ENCODE peak calls at places on chromosomes 1 and 21, in nine cellular contexts. One of them, this sample, is unnamed.

GRCh38 chr1:33612877-33613487 is 140.5 kb downstream of the ZSCAN20 start:
- DNase-seq in ovary: peak; percentile 59
- DNase-seq in activated T-cell treated with anti-CD3 and anti-CD28 coated beads, Interleukin-2, amount 50 U/mL, for 24 hours: peak; percentile 45
- DNase-seq in fibroblast of the conjunctiva: peak; percentile 47
- DNase-seq in DND-41: peak; percentile 56
- DNase-seq in iPS-NIHi11: peak; percentile 85
- DNase-seq in H9: peak; percentile 76
- DNase-seq in activated CD8-positive, alpha-beta T cell treated with anti-CD3 and anti-CD28 coated beads for 36 hours: peak; percentile 62
- DNase-seq in ACHN: peak; percentile 58
- DNase-seq in this sample: no peak

GRCh38 chr1:243917863-243918565 is 68.0 kb upstream of the AKT3 start:
- DNase-seq in ovary: peak; percentile 30
- DNase-seq in activated T-cell treated with anti-CD3 and anti-CD28 coated beads, Interleukin-2, amount 50 U/mL, for 24 hours: no peak
- DNase-seq in fibroblast of the conjunctiva: no peak
- DNase-seq in DND-41: no peak
- DNase-seq in iPS-NIHi11: no peak
- DNase-seq in H9: no peak
- DNase-seq in activated CD8-positive, alpha-beta T cell treated with anti-CD3 and anti-CD28 coated beads for 36 hours: no peak
- DNase-seq in ACHN: peak; percentile 64
- DNase-seq in this sample: peak; percentile 9

GRCh38 chr1:203170625-203171330 is 4.8 kb downstream of the MYBPH start:
- DNase-seq in ovary: no peak
- DNase-seq in activated T-cell treated with anti-CD3 and anti-CD28 coated beads, Interleukin-2, amount 50 U/mL, for 24 hours: no peak
- DNase-seq in fibroblast of the conjunctiva: no peak
- DNase-seq in DND-41: no peak
- DNase-seq in iPS-NIHi11: no peak
- DNase-seq in H9: no peak
- DNase-seq in activated CD8-positive, alpha-beta T cell treated with anti-CD3 and anti-CD28 coated beads for 36 hours: no peak
- DNase-seq in ACHN: peak; percentile 15
- DNase-seq in this sample: no peak

GRCh38 chr1:60848583-60849188 is 233.7 kb upstream of the NFIA start:
- DNase-seq in ovary: no peak
- DNase-seq in activated T-cell treated with anti-CD3 and anti-CD28 coated beads, Interleukin-2, amount 50 U/mL, for 24 hours: no peak
- DNase-seq in fibroblast of the conjunctiva: peak; percentile 63
- DNase-seq in DND-41: no peak
- DNase-seq in iPS-NIHi11: peak; percentile 37
- DNase-seq in H9: no peak
- DNase-seq in activated CD8-positive, alpha-beta T cell treated with anti-CD3 and anti-CD28 coated beads for 36 hours: no peak
- DNase-seq in ACHN: peak; percentile 37
- DNase-seq in this sample: peak; percentile 1

GRCh38 chr21:41168391-41169257 is 664 bp downstream of the BACE2 start:
- DNase-seq in ovary: peak; percentile 64
- DNase-seq in activated T-cell treated with anti-CD3 and anti-CD28 coated beads, Interleukin-2, amount 50 U/mL, for 24 hours: peak; percentile 32
- DNase-seq in fibroblast of the conjunctiva: peak; percentile 12
- DNase-seq in DND-41: peak; percentile 58
- DNase-seq in iPS-NIHi11: peak; percentile 44
- DNase-seq in H9: peak; percentile 51
- DNase-seq in activated CD8-positive, alpha-beta T cell treated with anti-CD3 and anti-CD28 coated beads for 36 hours: peak; percentile 33
- DNase-seq in ACHN: peak; percentile 62
- DNase-seq in this sample: no peak

GRCh38 chr1:66168919-66169725 is 364.8 kb upstream of the SGIP1 start:
- DNase-seq in ovary: no peak
- DNase-seq in activated T-cell treated with anti-CD3 and anti-CD28 coated beads, Interleukin-2, amount 50 U/mL, for 24 hours: no peak
- DNase-seq in fibroblast of the conjunctiva: no peak
- DNase-seq in DND-41: peak; percentile 6
- DNase-seq in iPS-NIHi11: no peak
- DNase-seq in H9: no peak
- DNase-seq in activated CD8-positive, alpha-beta T cell treated with anti-CD3 and anti-CD28 coated beads for 36 hours: no peak
- DNase-seq in ACHN: no peak
- DNase-seq in this sample: no peak

GRCh38 chr1:114482585-114482984 is 28.4 kb downstream of the TRIM33 start:
- DNase-seq in ovary: no peak
- DNase-seq in activated T-cell treated with anti-CD3 and anti-CD28 coated beads, Interleukin-2, amount 50 U/mL, for 24 hours: no peak
- DNase-seq in fibroblast of the conjunctiva: no peak
- DNase-seq in DND-41: no peak
- DNase-seq in iPS-NIHi11: no peak
- DNase-seq in H9: no peak
- DNase-seq in activated CD8-positive, alpha-beta T cell treated with anti-CD3 and anti-CD28 coated beads for 36 hours: peak; percentile 48
- DNase-seq in ACHN: no peak
- DNase-seq in this sample: peak; percentile 5

GRCh38 chr21:31283025-31283424 is 61.0 kb downstream of the TIAM1 start:
- DNase-seq in ovary: no peak
- DNase-seq in activated T-cell treated with anti-CD3 and anti-CD28 coated beads, Interleukin-2, amount 50 U/mL, for 24 hours: no peak
- DNase-seq in fibroblast of the conjunctiva: no peak
- DNase-seq in DND-41: no peak
- DNase-seq in iPS-NIHi11: no peak
- DNase-seq in H9: no peak
- DNase-seq in activated CD8-positive, alpha-beta T cell treated with anti-CD3 and anti-CD28 coated beads for 36 hours: peak; percentile 58
- DNase-seq in ACHN: no peak
- DNase-seq in this sample: no peak

GRCh38 chr1:204025917-204026709 is 46.8 kb upstream of the SOX13 start:
- DNase-seq in ovary: no peak
- DNase-seq in activated T-cell treated with anti-CD3 and anti-CD28 coated beads, Interleukin-2, amount 50 U/mL, for 24 hours: no peak
- DNase-seq in fibroblast of the conjunctiva: no peak
- DNase-seq in DND-41: no peak
- DNase-seq in iPS-NIHi11: no peak
- DNase-seq in H9: no peak
- DNase-seq in activated CD8-positive, alpha-beta T cell treated with anti-CD3 and anti-CD28 coated beads for 36 hours: no peak
- DNase-seq in ACHN: no peak
- DNase-seq in this sample: no peak

GRCh38 chr1:19547814-19548213 is 62.5 kb upstream of the CAPZB start:
- DNase-seq in ovary: no peak
- DNase-seq in activated T-cell treated with anti-CD3 and anti-CD28 coated beads, Interleukin-2, amount 50 U/mL, for 24 hours: no peak
- DNase-seq in fibroblast of the conjunctiva: no peak
- DNase-seq in DND-41: no peak
- DNase-seq in iPS-NIHi11: no peak
- DNase-seq in H9: no peak
- DNase-seq in activated CD8-positive, alpha-beta T cell treated with anti-CD3 and anti-CD28 coated beads for 36 hours: no peak
- DNase-seq in ACHN: no peak
- DNase-seq in this sample: no peak

GRCh38 chr1:65965112-65965511 is 172.4 kb downstream of the PDE4B start:
- DNase-seq in ovary: no peak
- DNase-seq in activated T-cell treated with anti-CD3 and anti-CD28 coated beads, Interleukin-2, amount 50 U/mL, for 24 hours: no peak
- DNase-seq in fibroblast of the conjunctiva: no peak
- DNase-seq in DND-41: no peak
- DNase-seq in iPS-NIHi11: no peak
- DNase-seq in H9: no peak
- DNase-seq in activated CD8-positive, alpha-beta T cell treated with anti-CD3 and anti-CD28 coated beads for 36 hours: no peak
- DNase-seq in ACHN: no peak
- DNase-seq in this sample: no peak

GRCh38 chr1:107943694-107944093 is 21.3 kb downstream of the VAV3 start:
- DNase-seq in ovary: no peak
- DNase-seq in activated T-cell treated with anti-CD3 and anti-CD28 coated beads, Interleukin-2, amount 50 U/mL, for 24 hours: no peak
- DNase-seq in fibroblast of the conjunctiva: no peak
- DNase-seq in DND-41: peak; percentile 72
- DNase-seq in iPS-NIHi11: no peak
- DNase-seq in H9: no peak
- DNase-seq in activated CD8-positive, alpha-beta T cell treated with anti-CD3 and anti-CD28 coated beads for 36 hours: no peak
- DNase-seq in ACHN: no peak
- DNase-seq in this sample: no peak

GRCh38 chr21:32135401-32136363 is 143.2 kb downstream of the MIS18A start:
- DNase-seq in ovary: no peak
- DNase-seq in activated T-cell treated with anti-CD3 and anti-CD28 coated beads, Interleukin-2, amount 50 U/mL, for 24 hours: no peak
- DNase-seq in fibroblast of the conjunctiva: peak; percentile 40
- DNase-seq in DND-41: no peak
- DNase-seq in iPS-NIHi11: no peak
- DNase-seq in H9: peak; percentile 20
- DNase-seq in activated CD8-positive, alpha-beta T cell treated with anti-CD3 and anti-CD28 coated beads for 36 hours: no peak
- DNase-seq in ACHN: no peak
- DNase-seq in this sample: no peak

GRCh38 chr21:39125752-39126485 is 57.3 kb downstream of the PSMG1 start:
- DNase-seq in ovary: peak; percentile 64
- DNase-seq in activated T-cell treated with anti-CD3 and anti-CD28 coated beads, Interleukin-2, amount 50 U/mL, for 24 hours: no peak
- DNase-seq in fibroblast of the conjunctiva: peak; percentile 69
- DNase-seq in DND-41: peak; percentile 84
- DNase-seq in iPS-NIHi11: peak; percentile 88
- DNase-seq in H9: peak; percentile 87
- DNase-seq in activated CD8-positive, alpha-beta T cell treated with anti-CD3 and anti-CD28 coated beads for 36 hours: peak; percentile 31
- DNase-seq in ACHN: peak; percentile 71
- DNase-seq in this sample: no peak

GRCh38 chr1:152757747-152758146 is at the start of gene KPRP:
- DNase-seq in ovary: no peak
- DNase-seq in activated T-cell treated with anti-CD3 and anti-CD28 coated beads, Interleukin-2, amount 50 U/mL, for 24 hours: no peak
- DNase-seq in fibroblast of the conjunctiva: no peak
- DNase-seq in DND-41: no peak
- DNase-seq in iPS-NIHi11: no peak
- DNase-seq in H9: no peak
- DNase-seq in activated CD8-positive, alpha-beta T cell treated with anti-CD3 and anti-CD28 coated beads for 36 hours: no peak
- DNase-seq in ACHN: no peak
- DNase-seq in this sample: no peak

GRCh38 chr1:56967900-56968832 is 2.4 kb upstream of the C8B start:
- DNase-seq in ovary: peak; percentile 17
- DNase-seq in activated T-cell treated with anti-CD3 and anti-CD28 coated beads, Interleukin-2, amount 50 U/mL, for 24 hours: no peak
- DNase-seq in fibroblast of the conjunctiva: no peak
- DNase-seq in DND-41: no peak
- DNase-seq in iPS-NIHi11: peak; percentile 88
- DNase-seq in H9: peak; percentile 65
- DNase-seq in activated CD8-positive, alpha-beta T cell treated with anti-CD3 and anti-CD28 coated beads for 36 hours: peak; percentile 3
- DNase-seq in ACHN: peak; percentile 11
- DNase-seq in this sample: no peak

GRCh38 chr1:233679030-233679429 is 65.1 kb downstream of the KCNK1 start:
- DNase-seq in ovary: no peak
- DNase-seq in activated T-cell treated with anti-CD3 and anti-CD28 coated beads, Interleukin-2, amount 50 U/mL, for 24 hours: no peak
- DNase-seq in fibroblast of the conjunctiva: no peak
- DNase-seq in DND-41: no peak
- DNase-seq in iPS-NIHi11: no peak
- DNase-seq in H9: no peak
- DNase-seq in activated CD8-positive, alpha-beta T cell treated with anti-CD3 and anti-CD28 coated beads for 36 hours: no peak
- DNase-seq in ACHN: no peak
- DNase-seq in this sample: no peak

GRCh38 chr1:244041475-244042100 is 9.5 kb upstream of the ZBTB18 start:
- DNase-seq in ovary: no peak
- DNase-seq in activated T-cell treated with anti-CD3 and anti-CD28 coated beads, Interleukin-2, amount 50 U/mL, for 24 hours: no peak
- DNase-seq in fibroblast of the conjunctiva: no peak
- DNase-seq in DND-41: no peak
- DNase-seq in iPS-NIHi11: no peak
- DNase-seq in H9: no peak
- DNase-seq in activated CD8-positive, alpha-beta T cell treated with anti-CD3 and anti-CD28 coated beads for 36 hours: no peak
- DNase-seq in ACHN: no peak
- DNase-seq in this sample: no peak

GRCh38 chr1:43197343-43198127 is 25.4 kb downstream of the CFAP57 start:
- DNase-seq in ovary: no peak
- DNase-seq in activated T-cell treated with anti-CD3 and anti-CD28 coated beads, Interleukin-2, amount 50 U/mL, for 24 hours: no peak
- DNase-seq in fibroblast of the conjunctiva: no peak
- DNase-seq in DND-41: no peak
- DNase-seq in iPS-NIHi11: peak; percentile 56
- DNase-seq in H9: no peak
- DNase-seq in activated CD8-positive, alpha-beta T cell treated with anti-CD3 and anti-CD28 coated beads for 36 hours: no peak
- DNase-seq in ACHN: no peak
- DNase-seq in this sample: no peak

GRCh38 chr1:164137273-164137947 is 421.6 kb upstream of the PBX1 start:
- DNase-seq in ovary: no peak
- DNase-seq in activated T-cell treated with anti-CD3 and anti-CD28 coated beads, Interleukin-2, amount 50 U/mL, for 24 hours: no peak
- DNase-seq in fibroblast of the conjunctiva: no peak
- DNase-seq in DND-41: no peak
- DNase-seq in iPS-NIHi11: no peak
- DNase-seq in H9: no peak
- DNase-seq in activated CD8-positive, alpha-beta T cell treated with anti-CD3 and anti-CD28 coated beads for 36 hours: no peak
- DNase-seq in ACHN: no peak
- DNase-seq in this sample: no peak

This sample was measured in naive thymus-derived CD8-positive, alpha-beta T cell.